ENCODE peak calls at places on chromosomes 2 and 18, in six cellular contexts. Q is pancreas; C is caudate nucleus; Y is CD8-positive, alpha-beta memory T cell; I is cardiac muscle cell; G is astrocyte of the cerebellum. S is an unnamed sample.

GRCh38 chr2:147538088-147538487 is 306.7 kb upstream of the ACVR2A start:
- DNase-seq in Q (no peak), C (no peak), Y (no peak), I (peak; percentile 80), G (no peak), S (no peak)

GRCh38 chr18:5646739-5647138 is 102.9 kb upstream of the EPB41L3 start:
- DNase-seq in Q (no peak), C (no peak), Y (no peak), I (peak; percentile 24), G (no peak), S (no peak)

GRCh38 chr2:124254621-124255020 is 229.5 kb downstream of the CNTNAP5 start:
- DNase-seq in Q (no peak), C (no peak), Y (no peak), I (peak; percentile 94), G (no peak), S (no peak)

GRCh38 chr2:64081046-64081445 is 61.8 kb upstream of the VPS54 start:
- DNase-seq in Q (no peak), C (no peak), Y (no peak), I (no peak), G (no peak), S (no peak)

GRCh38 chr2:11864724-11865123 is 118.3 kb downstream of the LPIN1 start:
- DNase-seq in Q (no peak), C (no peak), Y (no peak), I (no peak), G (no peak), S (no peak)

GRCh38 chr2:58578276-58578675 is 337.2 kb upstream of the FANCL start:
- DNase-seq in Q (no peak), C (peak; percentile 15), Y (no peak), I (no peak), G (no peak), S (no peak)

GRCh38 chr18:48833701-48834394 is 116.9 kb downstream of the SMAD7 start:
- DNase-seq in Q (no peak), C (no peak), Y (peak; percentile 43), I (peak; percentile 27), G (no peak), S (peak; percentile 7)

GRCh38 chr2:204333861-204334260 is 211.4 kb upstream of the PARD3B start:
- DNase-seq in Q (no peak), C (no peak), Y (no peak), I (no peak), G (no peak), S (no peak)

S was measured in WTC11.